ENCODE peak calls at places on chromosome 4, in six cellular contexts. Y, R, Z, A, V and N are unnamed samples.

GRCh38 chr4:20253799-20254409 is 2.2 kb downstream of the SLIT2 start:
- DNase-seq in Y (peak; percentile 12), R (peak; percentile 12), Z (peak; percentile 17), A (peak; percentile 30), V (no peak), N (peak; percentile 64)

GRCh38 chr4:119016636-119017035 is 119.0 kb upstream of the MYOZ2 start:
- DNase-seq in Y (no peak), R (no peak), Z (no peak), A (peak; percentile 93), V (no peak), N (no peak)

GRCh38 chr4:113760094-113760851 is 1.3 kb downstream of the CAMK2D start:
- DNase-seq in Y (peak; percentile 45), R (peak; percentile 28), Z (peak; percentile 39), A (peak; percentile 61), V (peak; percentile 48), N (peak; percentile 67)

GRCh38 chr4:53057679-53058078 is 195.6 kb downstream of the RASL11B start:
- DNase-seq in Y (no peak), R (no peak), Z (no peak), A (no peak), V (no peak), N (no peak)

GRCh38 chr4:186693159-186693815 is 30.4 kb downstream of the FAT1 start:
- DNase-seq in Y (peak; percentile 69), R (peak; percentile 85), Z (peak; percentile 72), A (peak; percentile 87), V (no peak), N (no peak)

GRCh38 chr4:136743238-136743637 is 789.1 kb downstream of the PCDH18 start:
- DNase-seq in Y (no peak), R (no peak), Z (no peak), A (no peak), V (no peak), N (no peak)

GRCh38 chr4:170025523-170026252 is 507 bp downstream of the MFAP3L start:
- DNase-seq in Y (peak; percentile 11), R (peak; percentile 13), Z (peak; percentile 53), A (no peak), V (no peak), N (no peak)

GRCh38 chr4:38605794-38606586 is 58.0 kb upstream of the KLF3 start:
- DNase-seq in Y (peak; percentile 26), R (no peak), Z (no peak), A (no peak), V (no peak), N (no peak)

GRCh38 chr4:48899432-48899749 is 7.2 kb downstream of the OCIAD2 start:
- DNase-seq in Y (no peak), R (no peak), Z (no peak), A (no peak), V (no peak), N (no peak)

GRCh38 chr4:128232719-128233118 is 54.9 kb downstream of the PGRMC2 start:
- DNase-seq in Y (no peak), R (no peak), Z (no peak), A (no peak), V (no peak), N (no peak)

GRCh38 chr4:184506527-184507121 is 32.3 kb upstream of the IRF2 start:
- DNase-seq in Y (peak; percentile 38), R (no peak), Z (no peak), A (no peak), V (peak; percentile 30), N (no peak)

GRCh38 chr4:149735796-149736195 is 79.8 kb downstream of the IQCM start:
- DNase-seq in Y (no peak), R (no peak), Z (no peak), A (peak; percentile 14), V (peak; percentile 4), N (no peak)

GRCh38 chr4:36824682-36825081 is 419.9 kb upstream of the NWD2 start:
- DNase-seq in Y (no peak), R (no peak), Z (no peak), A (no peak), V (peak; percentile 12), N (no peak)

GRCh38 chr4:110231869-110232268 is 33.5 kb upstream of the ELOVL6 start:
- DNase-seq in Y (no peak), R (no peak), Z (no peak), A (no peak), V (peak; percentile 23), N (no peak)

GRCh38 chr4:54063737-54064316 is 578 bp downstream of the CHIC2 start:
- DNase-seq in Y (peak; percentile 41), R (peak; percentile 30), Z (peak; percentile 54), A (no peak), V (peak; percentile 68), N (peak; percentile 57)

GRCh38 chr4:118712872-118713271 is 27.7 kb downstream of the METTL14 start:
- DNase-seq in Y (no peak), R (no peak), Z (no peak), A (peak; percentile 67), V (no peak), N (no peak)

GRCh38 chr4:153759407-153760226 is at the start of gene RNF175:
- DNase-seq in Y (no peak), R (no peak), Z (no peak), A (no peak), V (no peak), N (no peak)

GRCh38 chr4:110631582-110632505 is 9.0 kb upstream of the PITX2 start:
- DNase-seq in Y (peak; percentile 70), R (peak; percentile 71), Z (peak; percentile 73), A (peak; percentile 84), V (peak; percentile 71), N (peak; percentile 76)

GRCh38 chr4:88062311-88062710 is 54.9 kb downstream of the PKD2 start:
- DNase-seq in Y (no peak), R (no peak), Z (no peak), A (no peak), V (no peak), N (peak; percentile 87)

GRCh38 chr4:88060431-88060830 is 53.0 kb downstream of the PKD2 start:
- DNase-seq in Y (no peak), R (no peak), Z (no peak), A (no peak), V (no peak), N (peak; percentile 29)

GRCh38 chr4:88062843-88063242 is 55.4 kb downstream of the PKD2 start:
- DNase-seq in Y (no peak), R (no peak), Z (no peak), A (no peak), V (no peak), N (no peak)

GRCh38 chr4:88064410-88064809 is 57.0 kb downstream of the PKD2 start:
- DNase-seq in Y (no peak), R (no peak), Z (no peak), A (no peak), V (no peak), N (no peak)

GRCh38 chr4:88063634-88064296 is 56.3 kb downstream of the PKD2 start:
- DNase-seq in Y (no peak), R (no peak), Z (no peak), A (no peak), V (no peak), N (no peak)
- TF ChIP-seq POLR2A in Y (no peak), R (no peak), Z (no peak), A (no peak), V (no peak), N (no peak)

GRCh38 chr4:40626183-40626990 is 3.3 kb downstream of the RBM47 start:
- DNase-seq in Y (no peak), R (peak; percentile 25), Z (no peak), A (peak; percentile 29), V (no peak), N (no peak)

GRCh38 chr4:40628888-40629287 is 776 bp downstream of the RBM47 start:
- DNase-seq in Y (no peak), R (no peak), Z (no peak), A (no peak), V (no peak), N (no peak)

GRCh38 chr4:40627540-40627939 is 2.1 kb downstream of the RBM47 start:
- DNase-seq in Y (no peak), R (no peak), Z (no peak), A (no peak), V (no peak), N (no peak)

GRCh38 chr4:40630335-40631021 is 814 bp upstream of the RBM47 start:
- DNase-seq in Y (peak; percentile 80), R (peak; percentile 74), Z (peak; percentile 75), A (no peak), V (no peak), N (no peak)

DNA sequence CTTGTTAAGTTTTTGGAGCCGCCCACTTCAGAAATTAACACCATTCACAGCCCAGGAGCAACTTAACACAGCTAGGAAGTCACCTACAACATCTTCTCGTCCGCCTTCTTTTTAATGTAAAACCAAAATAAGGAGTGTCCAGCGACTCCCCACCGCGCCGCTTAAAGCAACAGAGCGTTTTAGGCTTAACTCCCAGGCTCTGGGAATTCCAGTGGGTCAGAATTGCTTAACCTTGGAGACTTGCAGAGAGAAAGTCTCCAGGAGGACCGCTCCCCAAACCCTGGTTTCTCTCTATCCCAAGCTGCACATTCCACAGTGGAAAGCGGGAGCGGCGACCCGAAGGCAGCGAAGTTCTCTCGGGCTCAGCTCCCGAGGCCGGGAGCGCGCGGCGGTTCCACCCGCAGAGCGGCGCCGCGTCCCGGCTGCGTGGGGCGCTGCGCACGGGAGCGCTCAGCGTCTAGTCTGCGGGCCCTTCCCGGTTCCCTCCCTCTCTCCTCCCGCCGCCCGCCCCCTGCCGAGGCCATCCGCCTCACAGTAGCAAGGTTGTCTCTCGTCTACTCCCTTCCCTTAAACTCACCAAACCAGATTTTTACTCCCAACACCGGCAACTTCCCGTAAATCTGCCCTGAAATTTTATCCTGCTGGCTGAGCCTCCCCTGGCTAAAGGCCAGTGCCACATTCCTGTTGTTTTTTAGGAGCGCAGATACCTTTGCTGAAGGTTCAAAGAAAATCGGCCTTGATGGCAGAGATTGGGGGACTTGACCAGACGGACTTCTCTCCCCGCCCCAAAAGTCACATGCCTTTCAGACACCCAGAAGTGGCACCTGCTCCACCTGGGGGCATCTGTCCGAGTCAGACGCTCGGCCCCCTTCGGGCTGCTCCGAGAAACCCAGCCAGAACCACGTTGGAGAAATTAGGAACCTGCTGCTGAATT is at the start of gene RBM47:
- DNase-seq in Y (peak; percentile 89), R (peak; percentile 88), Z (peak; percentile 87), A (peak; percentile 40), V (peak; percentile 57), N (peak; percentile 6)
- TF ChIP-seq POLR2A in Y (peak; percentile 87), R (peak; percentile 76), Z (peak; percentile 75), A (no peak), V (no peak), N (no peak)

DNA sequence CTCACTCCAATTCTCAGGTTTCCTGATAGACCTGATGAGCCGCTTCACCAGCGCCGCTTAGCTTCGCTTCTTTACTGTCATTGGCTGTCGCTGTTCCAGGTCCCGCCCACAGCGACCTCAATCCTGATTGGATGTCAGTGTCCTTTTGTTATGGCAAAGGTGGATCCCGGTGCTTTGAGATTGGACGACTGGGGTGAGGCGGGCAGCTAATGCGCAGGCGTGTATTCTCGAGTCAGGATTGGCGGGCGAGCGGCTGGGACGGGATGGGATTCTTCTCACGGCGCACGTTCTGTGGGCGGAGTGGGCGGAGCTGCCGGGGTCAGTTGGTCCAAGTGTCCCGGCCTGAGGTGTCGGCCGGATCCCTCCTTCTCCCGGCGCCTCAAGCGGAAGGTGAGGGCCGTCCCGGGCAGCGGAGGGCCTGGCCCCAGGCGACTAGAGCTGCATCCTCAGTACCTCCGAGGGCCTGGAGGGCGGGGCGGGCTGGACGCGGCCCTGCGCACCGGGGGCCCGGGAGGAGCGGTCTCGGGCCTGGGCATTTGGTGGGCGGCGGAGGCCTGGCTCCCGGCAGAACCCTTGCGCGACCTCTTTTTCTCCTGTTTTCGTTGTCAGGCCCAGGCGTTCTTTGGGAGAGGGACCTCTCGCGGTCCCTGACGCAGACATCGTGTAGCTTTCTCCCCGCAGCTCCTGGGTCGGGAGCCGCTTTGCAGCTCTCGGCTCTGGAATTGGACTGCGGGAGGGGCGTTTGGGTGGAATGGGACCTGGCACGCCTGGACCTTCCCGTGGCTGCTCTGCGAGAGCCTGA is at the start of gene SCOC:
- DNase-seq in Y (peak; percentile 99), R (peak; percentile 98), Z (peak; percentile 99), A (peak; percentile 99), V (peak; percentile 98), N (peak; percentile 100)
- TF ChIP-seq POLR2A in Y (peak; percentile 72), R (peak; percentile 47), Z (peak; percentile 55), A (peak; percentile 79), V (peak; percentile 62), N (peak; percentile 80)

GRCh38 chr4:75940692-75941253 is at the start of gene NAAA:
- DNase-seq in Y (peak; percentile 93), R (peak; percentile 87), Z (peak; percentile 95), A (peak; percentile 65), V (peak; percentile 82), N (peak; percentile 81)
- TF ChIP-seq POLR2A in Y (peak; percentile 58), R (peak; percentile 45), Z (peak; percentile 77), A (no peak), V (no peak), N (no peak)